ENCODE peak calls at places on chromosome 11, in four cellular contexts. V, B, K and J are unnamed samples.

GRCh38 chr11:117391181-117391580 is 63.5 kb downstream of the CEP164 start:
- DNase-seq in V (no peak), B (no peak), K (no peak), J (no peak)

GRCh38 chr11:10680956-10681487 is 12.5 kb downstream of the IRAG1 start:
- DNase-seq in V (no peak), B (no peak), K (no peak), J (no peak)

GRCh38 chr11:116473790-116474346 is 298.9 kb downstream of the BUD13 start:
- DNase-seq in V (no peak), B (no peak), K (no peak), J (no peak)

GRCh38 chr11:69950120-69950519 is 128.0 kb upstream of the ANO1 start:
- DNase-seq in V (no peak), B (peak), K (no peak), J (no peak)

GRCh38 chr11:76313913-76314740 is 66.8 kb downstream of the THAP12 start:
- DNase-seq in V (no peak), B (peak), K (no peak), J (no peak)

GRCh38 chr11:83801799-83802198 is 515.6 kb upstream of the CCDC90B start:
- DNase-seq in V (no peak), B (peak), K (no peak), J (no peak)

GRCh38 chr11:72668645-72669347 is 5.4 kb downstream of the PDE2A start:
- DNase-seq in V (no peak), B (peak), K (no peak), J (no peak)

GRCh38 chr11:72497731-72498130 is 63.4 kb upstream of the CLPB start:
- DNase-seq in V (no peak), B (no peak), K (no peak), J (no peak)

GRCh38 chr11:131504199-131504949 is 134.0 kb downstream of the NTM start:
- DNase-seq in V (no peak), B (peak), K (no peak), J (peak)

GRCh38 chr11:2685051-2685450 is 14.7 kb downstream of the KCNQ1OT1 start:
- DNase-seq in V (no peak), B (no peak), K (no peak), J (no peak)

GRCh38 chr11:13216019-13217006 is 61.3 kb upstream of the BMAL1 start:
- DNase-seq in V (no peak), B (peak), K (no peak), J (no peak)

GRCh38 chr11:41398175-41398574 is 61.3 kb downstream of the LRRC4C start:
- DNase-seq in V (no peak), B (no peak), K (no peak), J (no peak)

GRCh38 chr11:69375316-69376154 is 81.6 kb downstream of the MYEOV start:
- DNase-seq in V (no peak), B (no peak), K (peak), J (no peak)

GRCh38 chr11:2202071-2202899 is 30.7 kb upstream of the TH start:
- DNase-seq in V (peak), B (peak), K (peak), J (no peak)

GRCh38 chr11:19367051-19367709 is 126.4 kb upstream of the E2F8 start:
- DNase-seq in V (no peak), B (no peak), K (no peak), J (no peak)

GRCh38 chr11:69136471-69136870 is 19.3 kb upstream of the SMIM38 start:
- DNase-seq in V (no peak), B (no peak), K (no peak), J (no peak)

GRCh38 chr11:64318694-64319420 is 936 bp downstream of the PRDX5 start:
- DNase-seq in V (peak), B (peak), K (no peak), J (no peak)

GRCh38 chr11:2462986-2463765 is 18.4 kb downstream of the KCNQ1 start:
- DNase-seq in V (peak), B (no peak), K (peak), J (no peak)

GRCh38 chr11:60801194-60801593 is 16.1 kb downstream of the MS4A10 start:
- DNase-seq in V (no peak), B (no peak), K (no peak), J (no peak)

GRCh38 chr11:38252620-38253019 is 1654.6 kb upstream of the RAG2 start:
- DNase-seq in V (no peak), B (no peak), K (no peak), J (no peak)

GRCh38 chr11:13955971-13956421 is 6.5 kb upstream of the SPON1 start:
- DNase-seq in V (peak), B (peak), K (peak), J (no peak)

GRCh38 chr11:16611395-16612233 is 126.8 kb upstream of the C11orf58 start:
- DNase-seq in V (no peak), B (peak), K (no peak), J (no peak)

GRCh38 chr11:106021967-106022794 is at the start of gene MSANTD4:
- DNase-seq in V (peak), B (peak), K (peak), J (peak)

GRCh38 chr11:28049338-28050216 is 58.4 kb downstream of the KIF18A start:
- DNase-seq in V (no peak), B (no peak), K (no peak), J (no peak)

GRCh38 chr11:120284272-120284671 is 40.8 kb upstream of the TLCD5 start:
- DNase-seq in V (no peak), B (no peak), K (no peak), J (no peak)

GRCh38 chr11:57818812-57819211 is 57.2 kb downstream of the CTNND1 start:
- DNase-seq in V (no peak), B (no peak), K (no peak), J (no peak)

GRCh38 chr11:10032991-10033390 is 261.0 kb downstream of the SBF2 start:
- DNase-seq in V (no peak), B (no peak), K (no peak), J (no peak)

DNA sequence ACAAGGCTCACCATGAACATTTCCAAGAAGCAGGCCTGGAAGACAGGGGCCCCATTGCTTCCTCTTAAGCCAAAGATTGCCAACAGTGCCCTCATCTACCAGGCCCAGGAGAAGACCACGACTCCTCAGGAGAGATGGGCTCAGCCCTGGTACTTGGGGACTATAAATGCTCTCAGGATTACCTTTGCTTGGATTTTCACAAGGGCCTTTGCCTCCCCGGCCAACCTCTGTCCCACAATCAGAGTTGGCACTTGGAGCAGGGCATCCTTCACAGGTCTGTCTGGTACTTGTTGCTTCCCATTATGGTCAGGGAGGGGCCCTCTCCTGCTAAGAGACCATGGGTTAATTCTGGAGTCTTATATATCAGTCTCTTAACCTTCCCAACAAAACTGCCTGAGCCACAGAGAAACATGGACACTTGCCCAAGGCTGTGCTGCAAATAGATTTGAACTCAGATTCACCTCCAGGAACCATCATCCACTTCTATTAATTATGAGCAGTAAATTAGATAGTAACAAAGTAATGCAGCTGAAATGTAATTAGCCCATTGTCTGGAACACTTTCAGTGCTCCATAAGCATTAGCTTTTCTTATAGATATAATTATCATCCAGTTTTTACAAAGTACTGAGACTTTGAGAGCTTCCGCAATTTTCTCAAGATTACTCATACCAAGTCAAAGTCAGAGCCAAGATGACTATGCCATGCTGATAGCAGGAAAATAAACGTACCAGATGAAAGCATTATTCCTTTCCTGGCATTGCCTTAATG is 33.5 kb downstream of the POU2AF3 start:
- DNase-seq in V (no peak), B (no peak), K (no peak), J (no peak)
- H3K27ac ChIP-seq in V (peak), B (no peak), K (no peak), J (no peak)

DNA sequence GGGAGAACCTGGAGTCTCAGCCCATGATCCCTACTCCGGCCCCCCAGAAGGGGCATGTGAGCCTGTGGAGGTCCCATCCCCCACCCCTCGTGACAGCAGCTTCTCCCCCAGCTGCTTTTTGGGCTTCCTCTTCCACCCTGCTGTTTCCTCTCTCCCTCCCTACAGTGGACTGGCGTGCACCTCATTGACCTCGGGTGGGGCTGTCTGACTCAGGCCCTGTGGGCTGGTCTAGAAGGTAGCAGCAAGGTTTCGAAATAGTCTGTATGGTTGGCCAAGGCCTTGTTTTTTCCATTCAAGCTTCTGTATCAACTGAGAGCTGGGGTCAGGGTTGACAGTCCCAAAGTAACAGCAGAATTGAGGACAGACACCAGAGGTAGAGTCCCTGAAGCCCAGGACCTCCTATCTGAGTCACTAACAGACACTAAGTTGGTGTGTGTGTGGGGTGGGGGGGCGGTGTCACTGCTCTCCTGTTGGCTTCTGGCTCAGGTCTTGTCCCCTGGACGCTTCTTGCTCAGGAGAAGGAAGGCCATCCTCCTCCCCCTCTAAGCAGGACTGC is 7.7 kb downstream of the SLC37A2 start:
- DNase-seq in V (no peak), B (no peak), K (peak), J (peak)
- H3K27ac ChIP-seq in V (peak), B (no peak), K (peak), J (no peak)

DNA sequence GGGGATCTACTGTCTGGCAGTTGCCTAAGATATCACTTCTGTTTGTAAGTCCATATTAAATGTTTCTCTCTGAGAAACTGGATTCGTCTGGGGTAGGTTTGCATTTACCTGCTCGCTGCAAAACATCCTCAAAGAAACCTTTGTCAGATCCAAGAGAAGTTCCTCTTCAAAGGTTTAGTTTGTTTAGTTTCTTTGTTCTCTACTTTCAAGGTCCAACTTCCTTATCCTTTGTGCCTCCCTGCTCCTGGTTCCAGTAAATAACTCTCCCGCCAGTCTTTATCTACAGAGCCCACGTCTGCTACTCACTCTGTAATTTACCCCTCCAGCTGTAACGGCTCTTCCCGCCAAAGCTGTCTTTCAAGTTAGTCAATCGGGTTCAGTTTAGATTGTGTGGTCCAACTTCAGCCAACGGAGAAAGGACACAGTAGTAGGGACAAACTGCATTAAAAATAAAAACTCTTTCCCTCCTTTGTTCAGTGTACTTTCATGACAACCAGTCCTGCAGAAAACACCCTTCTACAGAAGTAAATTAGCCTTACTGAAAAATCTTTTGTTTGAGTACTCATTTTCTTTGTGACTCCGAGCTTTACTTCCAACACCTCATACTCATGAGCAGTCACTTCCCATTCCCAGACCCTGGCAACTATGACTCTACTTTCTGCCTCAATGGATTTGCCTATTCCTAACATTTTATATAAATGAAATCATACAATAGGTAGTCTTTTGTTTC is 41.0 kb downstream of the TMPRSS5 start:
- DNase-seq in V (no peak), B (no peak), K (no peak), J (no peak)
- H3K27ac ChIP-seq in V (peak), B (no peak), K (no peak), J (no peak)

GRCh38 chr11:45802531-45803317 is 2.2 kb upstream of the SLC35C1 start:
- DNase-seq in V (no peak), B (no peak), K (no peak), J (no peak)

GRCh38 chr11:45805305-45806071 is 539 bp downstream of the SLC35C1 start:
- DNase-seq in V (peak), B (peak), K (peak), J (no peak)

GRCh38 chr11:45804806-45805304 is at the start of gene SLC35C1:
- DNase-seq in V (peak), B (peak), K (peak), J (peak)

GRCh38 chr11:45806072-45806933 is 1.4 kb downstream of the SLC35C1 start:
- DNase-seq in V (peak), B (no peak), K (no peak), J (no peak)

GRCh38 chr11:45803981-45804805 is 756 bp upstream of the SLC35C1 start:
- DNase-seq in V (peak), B (peak), K (peak), J (peak)
- H3K27ac ChIP-seq in V (peak), B (no peak), K (peak), J (peak)

GRCh38 chr11:45211732-45212131 is 65.3 kb downstream of the PRDM11 start:
- DNase-seq in V (no peak), B (no peak), K (no peak), J (no peak)

GRCh38 chr11:45209904-45210699 is 63.7 kb downstream of the PRDM11 start:
- DNase-seq in V (peak), B (peak), K (peak), J (peak)

GRCh38 chr11:45209000-45209399 is 62.6 kb downstream of the PRDM11 start:
- DNase-seq in V (no peak), B (no peak), K (no peak), J (no peak)

GRCh38 chr11:45209480-45209879 is 63.0 kb downstream of the PRDM11 start:
- DNase-seq in V (no peak), B (no peak), K (no peak), J (no peak)

GRCh38 chr11:45210846-45211245 is 64.4 kb downstream of the PRDM11 start:
- DNase-seq in V (no peak), B (no peak), K (no peak), J (no peak)
- H3K27ac ChIP-seq in V (no peak), B (no peak), K (peak), J (peak)

GRCh38 chr11:125263268-125263790 is 98.8 kb downstream of the PKNOX2 start:
- DNase-seq in V (peak), B (peak), K (peak), J (peak)

GRCh38 chr11:125262825-125263218 is 98.3 kb downstream of the PKNOX2 start:
- DNase-seq in V (no peak), B (peak), K (no peak), J (no peak)

GRCh38 chr11:125262194-125262824 is 97.8 kb downstream of the PKNOX2 start:
- DNase-seq in V (no peak), B (peak), K (no peak), J (no peak)

GRCh38 chr11:125261471-125262087 is 97.0 kb downstream of the PKNOX2 start:
- DNase-seq in V (no peak), B (peak), K (no peak), J (no peak)

GRCh38 chr11:125264091-125265022 is 99.8 kb downstream of the PKNOX2 start:
- DNase-seq in V (no peak), B (peak), K (no peak), J (no peak)
- H3K27ac ChIP-seq in V (no peak), B (no peak), K (peak), J (peak)

GRCh38 chr11:113141010-113141409 is 173.4 kb upstream of the TTC12 start:
- DNase-seq in V (no peak), B (no peak), K (no peak), J (no peak)

GRCh38 chr11:113142508-113142907 is 171.9 kb upstream of the TTC12 start:
- DNase-seq in V (no peak), B (no peak), K (no peak), J (no peak)

GRCh38 chr11:113137735-113138529 is 176.5 kb upstream of the TTC12 start:
- DNase-seq in V (no peak), B (no peak), K (no peak), J (no peak)

GRCh38 chr11:113134605-113135004 is 173.4 kb downstream of the NCAM1 start:
- DNase-seq in V (no peak), B (no peak), K (no peak), J (no peak)

DNA sequence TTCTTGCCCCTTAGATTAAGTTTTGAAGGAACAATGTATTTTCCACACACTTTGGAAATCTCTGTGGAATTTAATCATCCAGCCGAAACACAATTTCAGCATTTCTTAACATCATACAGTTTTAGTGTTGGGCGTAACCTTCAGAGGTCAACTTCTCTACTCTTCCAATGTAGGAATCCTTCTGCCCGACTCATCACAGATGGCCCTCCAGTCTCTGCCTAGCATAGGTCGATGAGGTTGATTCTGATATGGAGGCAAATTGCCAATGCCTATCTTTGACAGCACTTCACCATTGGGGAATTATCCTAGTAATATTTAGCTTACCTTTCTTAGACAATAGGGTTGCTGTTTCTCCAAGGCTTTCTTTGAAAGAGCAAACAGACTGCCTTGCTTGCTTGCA is 175.7 kb upstream of the TTC12 start:
- DNase-seq in V (no peak), B (no peak), K (no peak), J (no peak)
- H3K27ac ChIP-seq in V (no peak), B (no peak), K (no peak), J (peak)